ENCODE peak calls at places on chromosomes 12 and 14, in five cellular contexts. S, G, K, U and F are unnamed samples.

GRCh38 chr14:68682166-68683103 is 110.4 kb downstream of the ZFP36L1 start:
- DNase-seq in S (peak), G (peak), K (peak), U (peak), F (peak)

GRCh38 chr12:95611676-95612309 is 60.5 kb upstream of the USP44 start:
- DNase-seq in S (no peak), G (no peak), K (no peak), U (no peak), F (no peak)

GRCh38 chr14:49944501-49944900 is 51.6 kb downstream of the ARF6 start:
- DNase-seq in S (no peak), G (no peak), K (no peak), U (no peak), F (no peak)

GRCh38 chr12:6230321-6231110 is 30.3 kb downstream of the CD9 start:
- DNase-seq in S (peak), G (peak), K (peak), U (peak), F (peak)

GRCh38 chr12:120264086-120264485 is 1.4 kb downstream of the PXN start:
- DNase-seq in S (no peak), G (peak), K (no peak), U (no peak), F (no peak)

GRCh38 chr14:97349946-97350345 is 552.8 kb downstream of the VRK1 start:
- DNase-seq in S (no peak), G (no peak), K (no peak), U (no peak), F (no peak)

GRCh38 chr14:99215277-99215676 is 56.7 kb downstream of the BCL11B start:
- DNase-seq in S (no peak), G (peak), K (no peak), U (no peak), F (no peak)

GRCh38 chr12:42129595-42130204 is 15.0 kb downstream of the GXYLT1 start:
- DNase-seq in S (no peak), G (peak), K (no peak), U (peak), F (no peak)

GRCh38 chr12:32217354-32218310 is 111.0 kb downstream of the BICD1 start:
- DNase-seq in S (no peak), G (peak), K (no peak), U (no peak), F (peak)

GRCh38 chr12:68038650-68039049 is 49.4 kb downstream of the IFNG-AS1 start:
- DNase-seq in S (no peak), G (no peak), K (no peak), U (no peak), F (no peak)

GRCh38 chr12:129226005-129226404 is 372.7 kb downstream of the GLT1D1 start:
- DNase-seq in S (no peak), G (no peak), K (no peak), U (no peak), F (no peak)

GRCh38 chr14:74882103-74882920 is 596 bp downstream of the DLST start:
- DNase-seq in S (peak), G (peak), K (peak), U (peak), F (peak)

GRCh38 chr12:81005635-81006034 is 67.9 kb upstream of the LIN7A start:
- DNase-seq in S (no peak), G (no peak), K (no peak), U (no peak), F (no peak)

GRCh38 chr12:97573901-97574300 is 111.3 kb downstream of the RMST start:
- DNase-seq in S (no peak), G (no peak), K (no peak), U (no peak), F (no peak)

GRCh38 chr12:57128519-57129247 is 400 bp downstream of the LRP1 start:
- DNase-seq in S (no peak), G (peak), K (no peak), U (peak), F (no peak)

GRCh38 chr12:12265571-12266388 is 1.1 kb downstream of the LRP6 start:
- DNase-seq in S (no peak), G (peak), K (no peak), U (peak), F (no peak)

GRCh38 chr12:75750950-75751349 is 239.5 kb upstream of the KRR1 start:
- DNase-seq in S (no peak), G (no peak), K (no peak), U (no peak), F (no peak)

GRCh38 chr12:105899589-105899988 is 239.2 kb downstream of the NUAK1 start:
- DNase-seq in S (no peak), G (no peak), K (no peak), U (no peak), F (no peak)

GRCh38 chr14:67602995-67603545 is 3.0 kb upstream of the PIGH start:
- DNase-seq in S (no peak), G (peak), K (no peak), U (no peak), F (no peak)

GRCh38 chr12:18898469-18898868 is 160.6 kb downstream of the CAPZA3 start:
- DNase-seq in S (no peak), G (no peak), K (no peak), U (no peak), F (no peak)

GRCh38 chr14:68065322-68065721 is 245.7 kb downstream of the RAD51B start:
- DNase-seq in S (no peak), G (no peak), K (no peak), U (no peak), F (no peak)

GRCh38 chr12:78028426-78028825 is 197.7 kb downstream of the NAV3 start:
- DNase-seq in S (no peak), G (no peak), K (no peak), U (no peak), F (no peak)

GRCh38 chr14:29637406-29637805 is 290.2 kb downstream of the PRKD1 start:
- DNase-seq in S (no peak), G (peak), K (no peak), U (no peak), F (no peak)

GRCh38 chr12:28374556-28374955 is 184.3 kb downstream of the CCDC91 start:
- DNase-seq in S (no peak), G (no peak), K (no peak), U (no peak), F (no peak)

GRCh38 chr12:112325157-112325556 is 57.1 kb downstream of the HECTD4 start:
- DNase-seq in S (no peak), G (no peak), K (no peak), U (no peak), F (no peak)

GRCh38 chr12:115337693-115338543 is 653.9 kb upstream of the TBX3 start:
- DNase-seq in S (no peak), G (no peak), K (no peak), U (no peak), F (no peak)

GRCh38 chr14:85444685-85445084 is 85.3 kb upstream of the FLRT2 start:
- DNase-seq in S (no peak), G (peak), K (no peak), U (no peak), F (peak)

GRCh38 chr12:17017402-17017801 is 411.4 kb upstream of the LMO3 start:
- DNase-seq in S (no peak), G (no peak), K (no peak), U (no peak), F (no peak)

GRCh38 chr12:67716817-67717216 is 68.3 kb downstream of the DYRK2 start:
- DNase-seq in S (no peak), G (no peak), K (no peak), U (no peak), F (no peak)

GRCh38 chr14:100640481-100641273 is 53.5 kb upstream of the BEGAIN start:
- DNase-seq in S (peak), G (no peak), K (peak), U (peak), F (no peak)

GRCh38 chr12:3617565-3617964 is 126.6 kb downstream of the PRMT8 start:
- DNase-seq in S (no peak), G (no peak), K (no peak), U (no peak), F (peak)